ENCODE peak calls at places on chromosomes 5 and 9, in five cellular contexts. H is midbrain; S is activated T-cell treated with anti-CD3 and anti-CD28 coated beads, Interleukin-2, amount 50 U/mL, for 72 hours; D is neural progenitor cell; A is EH. X is an unnamed sample.

GRCh38 chr5:14842117-14842516 is 29.5 kb downstream of the ANKH start:
- DNase-seq in H (no peak), D (no peak), S (no peak), A (no peak), X (no peak)

GRCh38 chr9:123290764-123291163 is 22.4 kb upstream of the STRBP start:
- DNase-seq in S (no peak), H (no peak), A (no peak), D (no peak), X (no peak)

GRCh38 chr5:132253008-132253441 is 4.5 kb upstream of the PDLIM4 start:
- DNase-seq in S (no peak), A (no peak), H (no peak), D (no peak), X (no peak)

GRCh38 chr9:114348906-114349482 is 19.3 kb downstream of the ORM2 start:
- DNase-seq in S (peak; percentile 95), D (peak; percentile 78), A (peak; percentile 100), H (no peak), X (peak; percentile 68)

GRCh38 chr9:126439402-126439765 is 112.8 kb downstream of the MVB12B start:
- DNase-seq in A (peak; percentile 73), D (no peak), H (no peak), S (peak; percentile 13), X (no peak)

GRCh38 chr9:106312913-106313312 is 550.1 kb upstream of the ZNF462 start:
- DNase-seq in H (no peak), A (no peak), S (no peak), D (no peak), X (no peak)

GRCh38 chr5:123951204-123951977 is 439.4 kb downstream of the CSNK1G3 start:
- DNase-seq in S (no peak), H (no peak), D (no peak), A (peak; percentile 86), X (no peak)

GRCh38 chr5:112551437-112552018 is 132.5 kb upstream of the EPB41L4A start:
- DNase-seq in S (peak; percentile 18), H (peak; percentile 82), A (peak; percentile 67), D (peak; percentile 77), X (no peak)

GRCh38 chr5:149728303-149728702 is 1.8 kb upstream of the PPARGC1B start:
- DNase-seq in S (no peak), H (no peak), A (no peak), D (peak; percentile 44), X (no peak)

GRCh38 chr9:100440071-100440470 is 13.1 kb downstream of the MSANTD3 start:
- DNase-seq in S (no peak), D (no peak), A (peak; percentile 84), H (no peak), X (no peak)

GRCh38 chr9:33179298-33179697 is 12.2 kb upstream of the B4GALT1 start:
- DNase-seq in S (no peak), H (no peak), D (no peak), A (no peak), X (no peak)

GRCh38 chr9:76200730-76201129 is 193.5 kb downstream of the RFK start:
- DNase-seq in S (no peak), A (no peak), H (no peak), D (no peak), X (no peak)

GRCh38 chr5:88732862-88733261 is 150.1 kb downstream of the MEF2C start:
- DNase-seq in D (peak; percentile 61), A (no peak), S (no peak), H (no peak), X (no peak)